ENCODE peak calls at places on chromosomes 2 and 18, in ten cellular contexts. Z, E, D, M, F, Y, T, Q, X and I are unnamed samples.

GRCh38 chr2:10844083-10844482 is 31.5 kb upstream of the PDIA6 start:
- DNase-seq in D (peak; percentile 70), F (no peak), Z (peak; percentile 25), T (peak; percentile 50), X (peak; percentile 12), Y (peak; percentile 84), E (no peak), Q (no peak), M (peak; percentile 75), I (peak; percentile 93)

GRCh38 chr2:181683518-181684453 is 3.5 kb upstream of the NEUROD1 start:
- DNase-seq in D (peak; percentile 72), F (no peak), E (no peak), Y (no peak), Q (no peak), X (no peak), T (no peak), Z (no peak), M (no peak), I (no peak)

GRCh38 chr2:174752403-174753037 is 11.8 kb downstream of the CHRNA1 start:
- DNase-seq in Q (no peak), E (peak; percentile 31), D (no peak), M (no peak), X (no peak), F (no peak), Y (no peak), T (no peak), Z (peak; percentile 54), I (no peak)

GRCh38 chr2:88666576-88666975 is 24.9 kb upstream of the RPIA start:
- DNase-seq in Q (no peak), D (no peak), Y (no peak), T (no peak), X (no peak), F (no peak), M (no peak), Z (no peak), E (no peak), I (no peak)

GRCh38 chr2:96768083-96768561 is 7.4 kb downstream of the CNNM4 start:
- DNase-seq in D (peak; percentile 63), E (no peak), F (no peak), X (no peak), Y (no peak), Z (no peak), M (no peak), T (no peak), Q (no peak), I (no peak)

GRCh38 chr2:26564121-26564520 is 77.0 kb downstream of the CIB4 start:
- DNase-seq in E (no peak), D (no peak), Z (no peak), Y (peak; percentile 32), F (no peak), T (peak; percentile 5), M (no peak), X (no peak), Q (no peak), I (no peak)

GRCh38 chr2:60230037-60230436 is 323.4 kb downstream of the BCL11A start:
- DNase-seq in Q (no peak), Y (no peak), T (no peak), Z (no peak), F (no peak), E (no peak), X (no peak), D (no peak), M (no peak), I (no peak)

GRCh38 chr18:12394428-12394827 is 13.3 kb upstream of the PRELID3A start:
- DNase-seq in D (peak; percentile 17), X (no peak), M (no peak), T (no peak), E (peak; percentile 79), F (no peak), Q (no peak), Z (no peak), Y (no peak), I (no peak)

GRCh38 chr2:170229125-170229524 is 51.2 kb downstream of the MYO3B start:
- DNase-seq in Y (no peak), D (no peak), Z (no peak), Q (no peak), E (no peak), F (no peak), T (no peak), X (no peak), M (no peak), I (no peak)

GRCh38 chr2:8729939-8730338 is 48.1 kb downstream of the ID2 start:
- DNase-seq in T (no peak), Z (peak; percentile 7), Q (no peak), M (peak; percentile 29), D (no peak), X (no peak), F (no peak), Y (peak; percentile 72), E (no peak), I (no peak)

GRCh38 chr2:98654702-98655488 is 46.5 kb downstream of the UNC50 start:
- DNase-seq in F (no peak), Q (no peak), E (no peak), M (no peak), Z (no peak), Y (no peak), T (no peak), D (no peak), X (no peak), I (no peak)

GRCh38 chr2:1309507-1309906 is 103.8 kb upstream of the TPO start:
- DNase-seq in D (no peak), F (no peak), M (no peak), T (no peak), Q (no peak), E (no peak), X (no peak), Z (no peak), Y (no peak), I (no peak)

GRCh38 chr2:37670378-37671012 is 947 bp downstream of the CDC42EP3 start:
- DNase-seq in X (no peak), D (no peak), T (no peak), Z (no peak), E (no peak), Q (no peak), M (peak; percentile 23), F (no peak), Y (no peak), I (no peak)

GRCh38 chr2:6506311-6507258 is 359.1 kb downstream of the CMPK2 start:
- DNase-seq in F (no peak), D (no peak), T (no peak), Y (no peak), Z (peak; percentile 73), M (no peak), Q (no peak), E (no peak), X (peak; percentile 36), I (no peak)

GRCh38 chr2:185955050-185955449 is 216.4 kb downstream of the FSIP2 start:
- DNase-seq in E (no peak), Z (no peak), Q (no peak), Y (no peak), M (no peak), F (no peak), X (no peak), D (no peak), T (no peak), I (no peak)
- TF ChIP-seq CTCF in E (no peak), Z (no peak), Q (peak; percentile 26), Y (no peak), M (no peak), F (no peak), X (no peak), D (no peak), T (no peak), I (no peak)

DNA sequence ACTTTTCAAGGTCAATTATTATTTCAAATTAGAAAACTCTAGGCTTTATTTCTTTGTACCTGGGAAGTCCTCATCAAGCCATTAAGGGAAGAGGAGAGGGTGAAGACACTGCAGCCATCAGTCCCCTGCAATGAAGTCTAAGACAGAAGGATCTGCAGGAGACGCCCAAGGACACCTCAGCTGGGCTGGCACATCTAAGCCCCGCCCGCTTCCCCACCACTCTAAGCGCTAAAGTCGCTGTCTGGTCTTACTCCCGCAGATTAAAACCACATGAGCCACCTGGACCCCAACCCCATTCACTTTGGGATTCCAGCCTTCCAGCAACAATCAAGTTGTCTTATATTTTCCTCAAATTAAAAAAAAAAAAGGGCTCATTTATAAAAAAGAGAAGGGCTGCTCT is 104.4 kb downstream of the AFF3 start:
- DNase-seq in Q (no peak), Y (no peak), D (no peak), Z (no peak), F (no peak), T (peak; percentile 45), E (no peak), X (no peak), M (no peak), I (no peak)
- TF ChIP-seq CTCF in Q (no peak), Y (no peak), D (no peak), Z (no peak), F (no peak), T (no peak), E (no peak), X (no peak), M (no peak), I (no peak)

DNA sequence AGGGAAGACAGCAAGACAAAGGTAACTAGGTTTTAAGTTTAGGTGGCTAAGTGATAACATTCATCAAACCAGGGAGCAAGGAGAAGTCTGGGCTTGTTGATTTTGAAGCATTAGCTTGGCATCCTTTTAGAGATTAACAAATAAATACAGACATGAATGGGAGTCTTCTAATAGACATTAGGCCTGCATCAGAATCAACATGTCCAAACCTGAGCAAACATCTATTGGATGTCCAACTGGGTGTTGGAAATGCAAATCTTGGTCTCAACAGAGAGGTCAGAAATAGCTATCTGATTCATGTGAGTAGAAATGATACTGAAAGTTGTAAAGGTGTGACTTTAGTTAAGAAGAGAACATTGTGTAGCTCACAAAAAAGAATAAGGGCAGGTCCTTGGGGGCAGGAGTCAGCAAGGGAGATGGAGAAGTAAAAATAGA is 85.5 kb upstream of the RND3 start:
- DNase-seq in X (no peak), Y (no peak), M (no peak), D (no peak), F (no peak), E (no peak), T (no peak), Z (no peak), Q (no peak), I (no peak)
- TF ChIP-seq CTCF in X (no peak), Y (no peak), M (no peak), D (no peak), F (no peak), E (no peak), T (no peak), Z (no peak), Q (no peak), I (no peak)

DNA sequence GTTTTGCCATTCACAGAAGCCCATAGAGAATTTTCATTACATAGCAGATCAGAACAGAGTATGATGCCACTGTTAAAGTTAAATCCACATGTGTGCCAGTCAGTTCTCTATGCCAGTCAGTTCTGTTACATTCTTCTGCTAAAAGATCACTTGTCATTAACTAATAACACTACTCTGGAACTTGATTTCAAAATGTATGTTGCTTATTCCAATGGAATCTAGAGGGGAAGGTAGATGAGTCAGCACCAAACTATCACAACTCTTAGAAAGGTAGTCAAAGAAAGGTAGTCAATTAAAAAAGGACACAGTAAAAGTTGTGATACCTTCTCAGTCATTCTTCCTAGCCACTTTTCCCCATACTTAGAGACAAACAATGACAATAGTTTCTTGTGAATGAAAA is 1214.4 kb downstream of the LRP1B start:
- DNase-seq in X (no peak), Q (no peak), T (no peak), Y (no peak), F (no peak), E (no peak), Z (no peak), D (no peak), M (no peak), I (no peak)
- TF ChIP-seq CTCF in X (no peak), Q (no peak), T (no peak), Y (no peak), F (no peak), E (no peak), Z (no peak), D (no peak), M (no peak), I (no peak)